ENCODE peak calls at places on chromosome 20, in nine cellular contexts. One of them, this sample, is unnamed.

GRCh38 chr20:24910461-24910860 is 38.6 kb upstream of the CST7 start:
- DNase-seq in breast epithelium: no peak
- DNase-seq in A549: no peak
- DNase-seq in heart left ventricle: no peak
- DNase-seq in spleen: no peak
- DNase-seq in stomach: no peak
- DNase-seq in sigmoid colon: no peak
- DNase-seq in ovary: no peak
- DNase-seq in adrenal gland: no peak
- DNase-seq in this sample: no peak

GRCh38 chr20:49146442-49146841 is 41.7 kb downstream of the STAU1 start:
- DNase-seq in spleen: no peak
- DNase-seq in ovary: no peak
- DNase-seq in breast epithelium: no peak
- DNase-seq in heart left ventricle: no peak
- DNase-seq in adrenal gland: no peak
- DNase-seq in stomach: no peak
- DNase-seq in A549: no peak
- DNase-seq in sigmoid colon: no peak
- DNase-seq in this sample: no peak

GRCh38 chr20:49343246-49343645 is 65.4 kb upstream of the ZNFX1 start:
- DNase-seq in heart left ventricle: no peak
- DNase-seq in adrenal gland: no peak
- DNase-seq in ovary: no peak
- DNase-seq in A549: peak
- DNase-seq in sigmoid colon: no peak
- DNase-seq in breast epithelium: no peak
- DNase-seq in stomach: no peak
- DNase-seq in spleen: no peak
- DNase-seq in this sample: no peak

GRCh38 chr20:53387983-53388675 is 205.5 kb downstream of the ZNF217 start:
- DNase-seq in adrenal gland: no peak
- DNase-seq in breast epithelium: no peak
- DNase-seq in stomach: no peak
- DNase-seq in A549: no peak
- DNase-seq in sigmoid colon: no peak
- DNase-seq in heart left ventricle: no peak
- DNase-seq in ovary: no peak
- DNase-seq in spleen: no peak
- DNase-seq in this sample: no peak

GRCh38 chr20:50567860-50568548 is 57.8 kb downstream of the PTPN1 start:
- DNase-seq in breast epithelium: no peak
- DNase-seq in heart left ventricle: no peak
- DNase-seq in ovary: no peak
- DNase-seq in spleen: no peak
- DNase-seq in stomach: no peak
- DNase-seq in sigmoid colon: no peak
- DNase-seq in A549: no peak
- DNase-seq in adrenal gland: no peak
- DNase-seq in this sample: no peak

GRCh38 chr20:21515300-21516179 is 1.7 kb upstream of the NKX2-2 start:
- DNase-seq in heart left ventricle: no peak
- DNase-seq in sigmoid colon: no peak
- DNase-seq in stomach: no peak
- DNase-seq in adrenal gland: no peak
- DNase-seq in spleen: no peak
- DNase-seq in A549: no peak
- DNase-seq in ovary: no peak
- DNase-seq in breast epithelium: no peak
- DNase-seq in this sample: no peak

GRCh38 chr20:15705975-15706374 is 867.3 kb downstream of the KIF16B start:
- DNase-seq in heart left ventricle: no peak
- DNase-seq in breast epithelium: no peak
- DNase-seq in stomach: no peak
- DNase-seq in adrenal gland: no peak
- DNase-seq in spleen: no peak
- DNase-seq in ovary: no peak
- DNase-seq in A549: no peak
- DNase-seq in sigmoid colon: no peak
- DNase-seq in this sample: no peak

GRCh38 chr20:10079964-10080363 is 45.2 kb downstream of the ANKEF1 start:
- DNase-seq in adrenal gland: peak
- DNase-seq in A549: peak
- DNase-seq in heart left ventricle: no peak
- DNase-seq in spleen: no peak
- DNase-seq in stomach: no peak
- DNase-seq in ovary: no peak
- DNase-seq in breast epithelium: no peak
- DNase-seq in sigmoid colon: no peak
- DNase-seq in this sample: no peak

GRCh38 chr20:33914871-33915270 is 78.8 kb upstream of the RALY start:
- DNase-seq in stomach: no peak
- DNase-seq in sigmoid colon: no peak
- DNase-seq in breast epithelium: no peak
- DNase-seq in spleen: no peak
- DNase-seq in ovary: no peak
- DNase-seq in heart left ventricle: no peak
- DNase-seq in adrenal gland: no peak
- DNase-seq in A549: peak
- DNase-seq in this sample: no peak

GRCh38 chr20:48523191-48523757 is 304.5 kb downstream of the PREX1 start:
- DNase-seq in spleen: no peak
- DNase-seq in stomach: no peak
- DNase-seq in ovary: no peak
- DNase-seq in heart left ventricle: no peak
- DNase-seq in breast epithelium: no peak
- DNase-seq in adrenal gland: peak
- DNase-seq in A549: peak
- DNase-seq in sigmoid colon: no peak
- DNase-seq in this sample: peak

GRCh38 chr20:49916146-49917002 is 1.0 kb upstream of the SPATA2 start:
- DNase-seq in sigmoid colon: peak
- DNase-seq in A549: peak
- DNase-seq in breast epithelium: no peak
- DNase-seq in ovary: no peak
- DNase-seq in spleen: no peak
- DNase-seq in stomach: peak
- DNase-seq in adrenal gland: peak
- DNase-seq in heart left ventricle: no peak
- DNase-seq in this sample: no peak

GRCh38 chr20:8389381-8390368 is 257.6 kb downstream of the PLCB1 start:
- DNase-seq in breast epithelium: no peak
- DNase-seq in heart left ventricle: no peak
- DNase-seq in adrenal gland: no peak
- DNase-seq in ovary: no peak
- DNase-seq in sigmoid colon: no peak
- DNase-seq in A549: peak
- DNase-seq in spleen: no peak
- DNase-seq in stomach: no peak
- DNase-seq in this sample: peak

GRCh38 chr20:29873946-29874345 is 1383.5 kb upstream of the DEFB115 start:
- DNase-seq in stomach: peak
- DNase-seq in A549: peak
- DNase-seq in ovary: no peak
- DNase-seq in adrenal gland: no peak
- DNase-seq in spleen: peak
- DNase-seq in breast epithelium: peak
- DNase-seq in heart left ventricle: peak
- DNase-seq in sigmoid colon: peak
- DNase-seq in this sample: peak

GRCh38 chr20:14288341-14289330 is 48.8 kb downstream of the FLRT3 start:
- DNase-seq in adrenal gland: no peak
- DNase-seq in stomach: no peak
- DNase-seq in heart left ventricle: no peak
- DNase-seq in sigmoid colon: no peak
- DNase-seq in spleen: no peak
- DNase-seq in A549: peak
- DNase-seq in breast epithelium: no peak
- DNase-seq in ovary: no peak
- DNase-seq in this sample: no peak

GRCh38 chr20:49568491-49569151 is 684 bp upstream of the PTGIS start:
- DNase-seq in breast epithelium: no peak
- DNase-seq in stomach: peak
- DNase-seq in ovary: peak
- DNase-seq in A549: no peak
- DNase-seq in sigmoid colon: peak
- DNase-seq in adrenal gland: no peak
- DNase-seq in spleen: no peak
- DNase-seq in heart left ventricle: peak
- DNase-seq in this sample: no peak

GRCh38 chr20:59152559-59153354 is 10.9 kb upstream of the ZNF831 start:
- DNase-seq in stomach: no peak
- DNase-seq in A549: no peak
- DNase-seq in breast epithelium: no peak
- DNase-seq in adrenal gland: no peak
- DNase-seq in spleen: no peak
- DNase-seq in sigmoid colon: no peak
- DNase-seq in heart left ventricle: no peak
- DNase-seq in ovary: no peak
- DNase-seq in this sample: peak

GRCh38 chr20:59151820-59152219 is 11.8 kb upstream of the ZNF831 start:
- DNase-seq in spleen: no peak
- DNase-seq in adrenal gland: no peak
- DNase-seq in heart left ventricle: no peak
- DNase-seq in breast epithelium: no peak
- DNase-seq in A549: no peak
- DNase-seq in stomach: no peak
- DNase-seq in ovary: no peak
- DNase-seq in sigmoid colon: no peak
- DNase-seq in this sample: no peak

GRCh38 chr20:59150821-59151251 is 12.8 kb upstream of the ZNF831 start:
- DNase-seq in heart left ventricle: no peak
- DNase-seq in adrenal gland: no peak
- DNase-seq in stomach: no peak
- DNase-seq in ovary: no peak
- DNase-seq in sigmoid colon: no peak
- DNase-seq in A549: no peak
- DNase-seq in spleen: no peak
- DNase-seq in breast epithelium: no peak
- DNase-seq in this sample: no peak

GRCh38 chr20:59149678-59150504 is 13.7 kb upstream of the ZNF831 start:
- DNase-seq in A549: no peak
- DNase-seq in breast epithelium: no peak
- DNase-seq in stomach: no peak
- DNase-seq in ovary: peak
- DNase-seq in sigmoid colon: no peak
- DNase-seq in adrenal gland: peak
- DNase-seq in spleen: peak
- DNase-seq in heart left ventricle: peak
- DNase-seq in this sample: no peak

DNA sequence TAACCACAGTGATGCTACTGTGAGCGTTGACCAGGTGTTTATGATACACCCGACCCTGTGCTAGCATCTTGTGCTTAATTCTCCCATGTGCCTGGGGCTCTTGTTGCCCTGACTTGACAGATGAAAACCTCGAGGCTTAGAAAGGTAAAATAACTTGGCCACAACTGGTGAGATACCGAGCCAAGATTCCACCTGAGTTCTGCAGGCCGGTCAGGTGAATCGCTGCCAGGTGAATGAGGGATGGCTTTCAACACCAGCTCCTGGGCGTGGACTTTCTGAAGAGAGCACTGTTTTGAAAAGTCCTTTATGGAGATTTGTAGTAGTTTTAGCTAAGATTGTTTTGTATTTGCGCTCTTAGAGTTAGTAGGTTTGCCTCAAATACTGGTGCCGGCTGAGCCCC is 12.2 kb upstream of the ZNF831 start:
- DNase-seq in heart left ventricle: no peak
- DNase-seq in sigmoid colon: no peak
- DNase-seq in stomach: no peak
- DNase-seq in ovary: no peak
- DNase-seq in adrenal gland: no peak
- DNase-seq in breast epithelium: no peak
- DNase-seq in spleen: no peak
- DNase-seq in A549: no peak
- DNase-seq in this sample: no peak
- H3K4me3 ChIP-seq in heart left ventricle: no peak
- H3K4me3 ChIP-seq in sigmoid colon: no peak
- H3K4me3 ChIP-seq in stomach: no peak
- H3K4me3 ChIP-seq in ovary: no peak
- H3K4me3 ChIP-seq in adrenal gland: no peak
- H3K4me3 ChIP-seq in breast epithelium: no peak
- H3K4me3 ChIP-seq in spleen: no peak
- H3K4me3 ChIP-seq in A549: no peak
- H3K4me3 ChIP-seq in this sample: no peak

GRCh38 chr20:38137441-38138037 is 27.5 kb downstream of the TGM2 start:
- DNase-seq in spleen: peak
- DNase-seq in sigmoid colon: peak
- DNase-seq in breast epithelium: no peak
- DNase-seq in A549: no peak
- DNase-seq in adrenal gland: no peak
- DNase-seq in stomach: no peak
- DNase-seq in heart left ventricle: no peak
- DNase-seq in ovary: no peak
- DNase-seq in this sample: no peak
- TF ChIP-seq POLR2A in spleen: no peak
- TF ChIP-seq POLR2A in sigmoid colon: no peak
- TF ChIP-seq POLR2A in breast epithelium: no peak
- TF ChIP-seq POLR2A in A549: no peak
- TF ChIP-seq POLR2A in adrenal gland: no peak
- TF ChIP-seq POLR2A in stomach: no peak
- TF ChIP-seq POLR2A in heart left ventricle: no peak
- TF ChIP-seq POLR2A in ovary: no peak
- TF ChIP-seq POLR2A in this sample: no peak

DNA sequence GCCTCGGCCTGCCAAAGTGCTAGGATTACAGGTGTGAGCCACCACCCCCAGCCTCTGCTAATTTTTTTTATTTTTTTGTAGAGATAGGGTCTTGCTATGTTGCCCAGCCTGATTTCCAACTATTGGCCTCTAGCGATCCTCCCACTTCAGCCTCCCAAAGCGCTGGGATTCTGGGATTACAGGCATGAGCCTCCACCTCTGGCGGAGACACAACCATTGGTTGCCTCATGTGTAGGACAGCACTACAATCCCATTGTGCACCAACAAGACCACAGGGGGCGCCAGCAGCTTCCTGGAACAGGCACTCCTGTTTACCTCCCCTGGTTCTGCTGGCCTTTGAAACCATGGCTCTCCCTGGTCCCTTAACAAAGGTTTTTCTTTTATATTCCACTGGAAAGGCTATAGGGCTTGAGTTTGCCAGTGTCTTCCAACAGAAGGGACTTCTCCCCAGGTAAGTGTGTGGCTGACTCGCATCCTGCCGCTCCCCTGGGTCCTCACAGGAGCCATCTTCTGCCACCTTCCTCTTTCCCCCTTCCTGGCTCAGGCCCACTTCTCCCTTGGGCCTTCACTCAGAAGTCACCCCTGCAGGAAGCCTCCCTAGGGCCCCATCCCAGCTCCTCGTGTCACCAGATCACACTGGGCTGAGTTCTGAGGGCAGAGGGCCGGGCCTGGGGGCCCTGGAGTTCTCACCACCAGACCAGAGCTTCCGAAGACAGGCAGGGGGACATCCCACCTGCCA is 39.2 kb upstream of the TLDC2 start:
- DNase-seq in sigmoid colon: peak
- DNase-seq in adrenal gland: peak
- DNase-seq in spleen: peak
- DNase-seq in breast epithelium: no peak
- DNase-seq in heart left ventricle: peak
- DNase-seq in ovary: peak
- DNase-seq in stomach: peak
- DNase-seq in A549: peak
- DNase-seq in this sample: peak
- TF ChIP-seq CTCF in sigmoid colon: no peak
- TF ChIP-seq CTCF in adrenal gland: peak
- TF ChIP-seq CTCF in spleen: peak
- TF ChIP-seq CTCF in breast epithelium: no peak
- TF ChIP-seq CTCF in heart left ventricle: peak
- TF ChIP-seq CTCF in ovary: no peak
- TF ChIP-seq CTCF in stomach: peak
- TF ChIP-seq CTCF in A549: peak
- TF ChIP-seq CTCF in this sample: no peak

GRCh38 chr20:41895633-41896032 is 277.5 kb upstream of the CHD6 start:
- DNase-seq in ovary: no peak
- DNase-seq in A549: no peak
- DNase-seq in spleen: no peak
- DNase-seq in heart left ventricle: no peak
- DNase-seq in sigmoid colon: no peak
- DNase-seq in stomach: no peak
- DNase-seq in breast epithelium: no peak
- DNase-seq in adrenal gland: no peak
- DNase-seq in this sample: no peak
- H3K4me3 ChIP-seq in ovary: no peak
- H3K4me3 ChIP-seq in A549: no peak
- H3K4me3 ChIP-seq in spleen: no peak
- H3K4me3 ChIP-seq in heart left ventricle: no peak
- H3K4me3 ChIP-seq in sigmoid colon: no peak
- H3K4me3 ChIP-seq in stomach: no peak
- H3K4me3 ChIP-seq in breast epithelium: no peak
- H3K4me3 ChIP-seq in adrenal gland: no peak
- H3K4me3 ChIP-seq in this sample: no peak

This sample was measured in testis.